ENCODE peak calls at places on chromosomes 7 and 10, in four cellular contexts. D, U, P and E are unnamed samples.

GRCh38 chr10:69055241-69055640 is 32.7 kb upstream of the SRGN start:
- DNase-seq in D (no peak), U (no peak), P (no peak), E (no peak)

GRCh38 chr7:36784991-36785940 is 61.0 kb upstream of the AOAH start:
- DNase-seq in D (no peak), U (peak), P (no peak), E (peak)

GRCh38 chr10:31926765-31927596 is 1.6 kb downstream of the ARHGAP12 start:
- DNase-seq in D (no peak), U (no peak), P (no peak), E (peak)

GRCh38 chr7:135204271-135204872 is 7.0 kb downstream of the WDR91 start:
- DNase-seq in D (no peak), U (no peak), P (no peak), E (no peak)

GRCh38 chr7:73746378-73746777 is 7.8 kb upstream of the ABHD11 start:
- DNase-seq in D (no peak), U (no peak), P (no peak), E (peak)

GRCh38 chr10:49499305-49499851 is 39.5 kb downstream of the ERCC6 start:
- DNase-seq in D (no peak), U (no peak), P (no peak), E (no peak)

GRCh38 chr7:143360788-143361551 is 1.5 kb downstream of the FAM131B start:
- DNase-seq in D (peak), U (no peak), P (no peak), E (peak)

GRCh38 chr7:129914536-129915272 is 38.1 kb downstream of the UBE2H start:
- DNase-seq in D (no peak), U (no peak), P (no peak), E (no peak)

GRCh38 chr7:120502132-120502531 is 229.2 kb downstream of the KCND2 start:
- DNase-seq in D (no peak), U (no peak), P (no peak), E (peak)

GRCh38 chr7:1535695-1536094 is 5.2 kb downstream of the MAFK start:
- DNase-seq in D (no peak), U (no peak), P (no peak), E (no peak)

GRCh38 chr7:142853739-142854504 is 954 bp upstream of the EPHB6 start:
- DNase-seq in D (peak), U (no peak), P (peak), E (peak)

GRCh38 chr10:3476186-3476585 is 303.6 kb upstream of the PITRM1 start:
- DNase-seq in D (no peak), U (no peak), P (no peak), E (no peak)

GRCh38 chr10:75283150-75284096 is 47.7 kb upstream of the COMTD1 start:
- DNase-seq in D (peak), U (no peak), P (no peak), E (peak)

GRCh38 chr7:158487546-158488224 is 99.9 kb downstream of the PTPRN2 start:
- DNase-seq in D (peak), U (no peak), P (no peak), E (peak)

GRCh38 chr7:45566386-45566785 is 7.8 kb upstream of the ADCY1 start:
- DNase-seq in D (no peak), U (no peak), P (no peak), E (no peak)

GRCh38 chr10:132701099-132701845 is 84.7 kb downstream of the NKX6-2 start:
- DNase-seq in D (no peak), U (no peak), P (no peak), E (no peak)

GRCh38 chr10:87500646-87501048 is 4.0 kb upstream of the MINPP1 start:
- DNase-seq in D (no peak), U (no peak), P (no peak), E (no peak)

GRCh38 chr10:19775286-19775685 is 40.9 kb upstream of the PLXDC2 start:
- DNase-seq in D (no peak), U (no peak), P (no peak), E (no peak)

GRCh38 chr10:110404825-110405224 is 92.9 kb upstream of the DUSP5 start:
- DNase-seq in D (no peak), U (no peak), P (no peak), E (peak)

GRCh38 chr7:52120908-52121307 is 804.3 kb upstream of the COBL start:
- DNase-seq in D (no peak), U (no peak), P (no peak), E (no peak)

GRCh38 chr10:11625019-11625735 is 13.7 kb upstream of the USP6NL start:
- DNase-seq in D (no peak), U (no peak), P (no peak), E (no peak)

GRCh38 chr7:50182734-50183133 is 89.7 kb upstream of the ZPBP start:
- DNase-seq in D (no peak), U (no peak), P (no peak), E (no peak)